ENCODE peak calls at places on chromosome 11, in six cellular contexts. P, C, D, R, X and O are unnamed samples.

GRCh38 chr11:126008956-126009355 is 53.7 kb downstream of the CDON start:
- DNase-seq in P (no peak), C (no peak), D (no peak), R (no peak), X (no peak), O (no peak)

GRCh38 chr11:2310786-2311455 is 9.1 kb downstream of the TSPAN32 start:
- DNase-seq in P (peak; percentile 60), C (no peak), D (no peak), R (no peak), X (no peak), O (no peak)

GRCh38 chr11:102109896-102110760 is at the start of gene YAP1:
- DNase-seq in P (peak; percentile 95), C (peak; percentile 97), D (peak; percentile 95), R (peak; percentile 53), X (peak; percentile 86), O (peak; percentile 87)

GRCh38 chr11:111449696-111450479 is 62.3 kb downstream of the BTG4 start:
- DNase-seq in P (no peak), C (no peak), D (no peak), R (no peak), X (no peak), O (no peak)

GRCh38 chr11:10658621-10659338 is 34.8 kb downstream of the IRAG1 start:
- DNase-seq in P (no peak), C (no peak), D (no peak), R (no peak), X (no peak), O (no peak)

GRCh38 chr11:58912124-58912523 is 27.2 kb upstream of the GLYATL1 start:
- DNase-seq in P (no peak), C (no peak), D (peak; percentile 46), R (no peak), X (no peak), O (no peak)

GRCh38 chr11:114137054-114137453 is 77.5 kb downstream of the ZBTB16 start:
- DNase-seq in P (no peak), C (no peak), D (no peak), R (no peak), X (no peak), O (no peak)

GRCh38 chr11:119728226-119728626 is 774 bp downstream of the NECTIN1 start:
- DNase-seq in P (peak; percentile 70), C (no peak), D (peak; percentile 54), R (no peak), X (peak; percentile 24), O (peak; percentile 45)

GRCh38 chr11:8759634-8760033 is 77.0 kb downstream of the RPL27A start:
- DNase-seq in P (no peak), C (no peak), D (no peak), R (no peak), X (peak; percentile 32), O (no peak)

GRCh38 chr11:1287928-1288327 is 21.5 kb downstream of the TOLLIP start:
- DNase-seq in P (no peak), C (no peak), D (no peak), R (no peak), X (no peak), O (no peak)

GRCh38 chr11:73659961-73660360 is 13.6 kb downstream of the PLEKHB1 start:
- DNase-seq in P (no peak), C (no peak), D (no peak), R (no peak), X (no peak), O (no peak)

GRCh38 chr11:122656631-122657101 is 1.1 kb downstream of the UBASH3B start:
- DNase-seq in P (peak; percentile 71), C (no peak), D (peak; percentile 49), R (no peak), X (peak; percentile 13), O (peak; percentile 30)

GRCh38 chr11:18419040-18419439 is 6.9 kb downstream of the LDHC start:
- DNase-seq in P (no peak), C (no peak), D (no peak), R (no peak), X (no peak), O (no peak)

GRCh38 chr11:100902454-100903141 is 215.5 kb downstream of the ARHGAP42 start:
- DNase-seq in P (no peak), C (no peak), D (no peak), R (no peak), X (no peak), O (no peak)

GRCh38 chr11:64077607-64078006 is 41.9 kb downstream of the FLRT1 start:
- DNase-seq in P (no peak), C (no peak), D (no peak), R (no peak), X (no peak), O (no peak)

GRCh38 chr11:37411289-37411688 is 813.3 kb upstream of the RAG2 start:
- DNase-seq in P (no peak), C (no peak), D (no peak), R (no peak), X (no peak), O (no peak)

GRCh38 chr11:70060611-70061293 is 17.4 kb upstream of the ANO1 start:
- DNase-seq in P (no peak), C (no peak), D (no peak), R (no peak), X (no peak), O (peak; percentile 1)

GRCh38 chr11:89529619-89530018 is 38.4 kb upstream of the NOX4 start:
- DNase-seq in P (no peak), C (no peak), D (no peak), R (no peak), X (no peak), O (no peak)

GRCh38 chr11:69300124-69301032 is 6.4 kb downstream of the MYEOV start:
- DNase-seq in P (peak; percentile 57), C (no peak), D (peak; percentile 96), R (peak; percentile 42), X (no peak), O (no peak)

GRCh38 chr11:87602776-87603175 is 565.0 kb downstream of the TMEM135 start:
- DNase-seq in P (no peak), C (no peak), D (no peak), R (no peak), X (no peak), O (no peak)

GRCh38 chr11:66686100-66686785 is 8.6 kb upstream of the RBM4B start:
- DNase-seq in P (peak; percentile 37), C (no peak), D (no peak), R (no peak), X (peak; percentile 86), O (no peak)

GRCh38 chr11:74726547-74727182 is 4.6 kb downstream of the CHRDL2 start:
- DNase-seq in P (peak; percentile 82), C (peak; percentile 85), D (peak; percentile 84), R (peak; percentile 83), X (peak; percentile 68), O (peak; percentile 69)

GRCh38 chr11:85118151-85118550 is 509.0 kb downstream of the DLG2 start:
- DNase-seq in P (no peak), C (no peak), D (peak; percentile 2), R (no peak), X (no peak), O (no peak)

GRCh38 chr11:10881892-10882291 is 24.0 kb upstream of the ZBED5 start:
- DNase-seq in P (no peak), C (no peak), D (no peak), R (no peak), X (no peak), O (peak; percentile 51)

GRCh38 chr11:69697489-69697843 is 6.4 kb downstream of the FGF19 start:
- DNase-seq in P (no peak), C (no peak), D (no peak), R (no peak), X (no peak), O (no peak)

GRCh38 chr11:13567551-13567950 is 71.8 kb upstream of the PTH start:
- DNase-seq in P (no peak), C (no peak), D (no peak), R (no peak), X (no peak), O (no peak)

DNA sequence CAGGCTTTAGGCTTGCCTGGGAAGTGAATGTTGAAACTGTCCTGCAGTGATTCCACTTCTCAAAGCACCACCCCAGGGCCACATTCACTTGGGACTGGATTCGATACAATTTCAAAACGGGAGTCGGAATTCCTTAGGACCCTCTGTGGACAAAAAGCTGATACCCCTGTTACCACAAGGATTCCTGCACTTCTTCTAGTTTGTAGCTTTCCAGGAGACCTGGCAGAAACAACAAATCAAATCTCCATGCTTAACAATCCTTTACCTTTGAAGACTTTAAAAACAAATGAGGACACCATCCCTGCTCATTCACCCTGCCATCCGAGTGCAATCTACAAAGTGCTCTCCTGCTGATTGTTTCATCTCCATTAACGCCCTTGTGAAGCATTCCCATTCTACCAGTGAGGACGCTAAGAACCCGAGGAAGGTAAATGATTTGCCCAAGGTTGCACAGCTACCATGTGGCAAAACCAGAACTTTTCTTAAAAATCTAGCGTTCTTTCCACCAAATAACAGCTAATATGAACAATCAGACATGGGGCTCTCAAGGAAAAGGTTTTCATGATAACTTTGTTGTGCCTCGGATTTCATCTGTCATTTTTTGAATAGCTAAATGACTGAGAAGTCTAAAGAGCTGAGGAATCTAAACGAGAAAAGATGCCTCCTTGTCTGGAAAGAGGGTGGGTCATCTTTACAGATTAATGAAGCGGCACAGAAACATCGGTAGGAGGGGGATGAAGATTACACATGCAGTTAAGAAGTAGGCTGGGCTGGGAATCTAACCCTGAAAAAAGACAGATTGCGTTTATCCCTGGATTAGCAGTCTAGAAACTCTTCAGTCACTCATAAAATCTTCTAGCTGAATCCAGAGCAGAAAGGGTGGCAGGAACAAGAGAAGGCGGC is 722 bp upstream of the MPZL2 start:
- DNase-seq in P (no peak), C (no peak), D (no peak), R (no peak), X (no peak), O (peak; percentile 19)
- H3K4me3 ChIP-seq in P (peak overlapping the region; percentile 57), C (no peak overlapping the region), D (no peak overlapping the region), R (no peak overlapping the region), X (peak overlapping the region; percentile 51), O (peak overlapping the region; percentile 40)

DNA sequence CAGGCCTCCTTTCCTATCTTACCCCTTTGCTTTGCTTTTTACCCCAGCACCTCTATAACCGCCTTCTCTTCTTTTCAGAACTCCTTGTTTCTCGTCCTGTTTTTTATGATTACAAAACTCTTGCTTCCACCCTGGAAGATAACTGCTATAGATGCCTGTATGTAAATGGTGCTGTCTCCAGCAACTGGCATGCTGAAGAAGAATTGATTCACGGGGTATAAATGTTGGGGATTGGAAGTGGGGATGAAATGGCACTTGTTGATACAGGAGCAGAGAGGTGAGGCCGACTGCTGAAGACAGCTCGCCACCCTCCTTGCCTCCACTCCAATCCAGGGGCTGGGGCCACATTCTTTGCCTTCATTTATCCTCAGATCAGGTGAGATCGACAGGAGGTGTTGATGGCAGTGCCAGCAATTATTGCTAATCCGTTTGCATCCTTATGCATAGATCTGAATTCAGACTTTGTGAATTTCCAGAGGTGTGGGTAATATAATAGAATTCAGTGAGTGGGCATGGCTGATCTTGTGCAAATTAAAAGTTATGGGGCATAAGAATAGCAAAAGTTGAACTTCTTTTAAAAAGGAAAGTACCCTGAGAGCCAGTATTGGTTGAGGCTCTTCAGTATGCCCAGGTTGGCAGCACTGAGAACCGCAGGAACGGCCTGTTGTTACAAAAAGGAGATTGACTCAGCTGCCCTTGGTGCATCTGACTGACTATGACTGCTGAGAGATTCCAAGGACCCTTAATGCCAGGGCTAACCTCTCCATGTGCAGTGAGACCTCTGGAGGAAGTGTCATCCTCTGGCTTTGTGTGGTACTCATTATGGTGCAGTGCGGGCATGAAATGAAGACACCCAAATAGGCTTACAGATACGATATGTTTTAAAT is 5.3 kb downstream of the NEAT1 start:
- DNase-seq in P (peak; percentile 65), C (peak; percentile 85), D (peak; percentile 87), R (no peak), X (peak; percentile 71), O (peak; percentile 62)
- H3K36me3 ChIP-seq in P (peaks cover 49% of the 10 kb centered on the region), C (no peaks in the 10 kb centered on the region), D (peaks cover 51% of the 10 kb centered on the region), R (peaks cover 77% of the 10 kb centered on the region), X (no peaks in the 10 kb centered on the region), O (no peaks in the 10 kb centered on the region)

GRCh38 chr11:33706961-33707360 is 6.3 kb upstream of the C11orf91 start:
- DNase-seq in P (no peak), C (peak; percentile 25), D (no peak), R (no peak), X (no peak), O (no peak)
- H3K27ac ChIP-seq in P (peak overlapping the region; percentile 52), C (no peak overlapping the region), D (peak overlapping the region; percentile 94), R (no peak overlapping the region), X (no peak overlapping the region), O (no peak overlapping the region)

GRCh38 chr11:68206211-68206610 is 6.9 kb downstream of the KMT5B start:
- DNase-seq in P (no peak), C (peak; percentile 76), D (peak; percentile 75), R (peak; percentile 34), X (peak; percentile 46), O (no peak)
- H3K4me3 ChIP-seq in P (no peak overlapping the region), C (no peak overlapping the region), D (no peak overlapping the region), R (no peak overlapping the region), X (no peak overlapping the region), O (no peak overlapping the region)